ENCODE peak calls at places on chromosomes 7 and 10, in ten cellular contexts. A is uterus, B is heart left ventricle, J is ovary, H is HCT116, D is breast epithelium, R is body of pancreas, M is sigmoid colon, W is IMR-90, U is esophagus squamous epithelium. O is an unnamed sample.

GRCh38 chr7:132030161-132030568 is 473.7 kb upstream of the PODXL start:
- DNase-seq in A (peak; percentile 19), B (peak; percentile 58), J (peak; percentile 69), H (no peak), D (no peak), R (peak; percentile 80), M (no peak), W (no peak), U (no peak), O (peak; percentile 79)

GRCh38 chr10:26627320-26627719 is 70.2 kb upstream of the PDSS1 start:
- DNase-seq in A (no peak), B (no peak), J (no peak), H (peak; percentile 10), D (no peak), R (no peak), M (no peak), W (no peak), U (no peak), O (no peak)

GRCh38 chr7:42238709-42239395 is 1.8 kb upstream of the GLI3 start:
- DNase-seq in A (peak; percentile 70), B (no peak), J (peak; percentile 69), H (no peak), D (no peak), R (no peak), M (peak; percentile 85), W (peak; percentile 84), U (no peak), O (peak; percentile 34)

GRCh38 chr7:150621376-150621775 is 10.8 kb downstream of the GIMAP6 start:
- DNase-seq in A (no peak), B (no peak), J (no peak), H (no peak), D (no peak), R (no peak), M (no peak), W (no peak), U (no peak), O (no peak)

GRCh38 chr7:156993021-156993924 is 17.2 kb downstream of the MNX1 start:
- DNase-seq in A (peak; percentile 45), B (no peak), J (peak; percentile 62), H (no peak), D (no peak), R (peak; percentile 62), M (no peak), W (no peak), U (no peak), O (no peak)

GRCh38 chr10:119526149-119526548 is 16.4 kb downstream of the RGS10 start:
- DNase-seq in A (no peak), B (no peak), J (no peak), H (no peak), D (no peak), R (no peak), M (no peak), W (peak; percentile 21), U (no peak), O (no peak)

GRCh38 chr7:129952164-129952652 is 552 bp downstream of the UBE2H start:
- DNase-seq in A (peak; percentile 41), B (peak; percentile 56), J (peak; percentile 65), H (no peak), D (peak; percentile 46), R (peak; percentile 76), M (peak; percentile 71), W (no peak), U (no peak), O (peak; percentile 72)

GRCh38 chr10:77844713-77845454 is 81.7 kb downstream of the DLG5 start:
- DNase-seq in A (no peak), B (no peak), J (no peak), H (peak; percentile 38), D (peak; percentile 77), R (no peak), M (no peak), W (peak; percentile 83), U (no peak), O (peak; percentile 82)

GRCh38 chr10:13193637-13194036 is 32.3 kb downstream of the MCM10 start:
- DNase-seq in A (no peak), B (no peak), J (no peak), H (no peak), D (no peak), R (no peak), M (no peak), W (no peak), U (no peak), O (no peak)

GRCh38 chr10:50794490-50794889 is 54.8 kb downstream of the ASAH2B start:
- DNase-seq in A (no peak), B (no peak), J (no peak), H (no peak), D (no peak), R (peak; percentile 22), M (no peak), W (no peak), U (no peak), O (no peak)

GRCh38 chr7:30354791-30355190 is 70.4 kb downstream of the ZNRF2 start:
- DNase-seq in A (no peak), B (no peak), J (no peak), H (no peak), D (no peak), R (no peak), M (no peak), W (no peak), U (no peak), O (no peak)
- TF ChIP-seq POLR2A in A (no peak), B (no peak), J (no peak), H (no peak), D (no peak), R (no peak), M (no peak), W (no peak), U (no peak), O (no peak)

DNA sequence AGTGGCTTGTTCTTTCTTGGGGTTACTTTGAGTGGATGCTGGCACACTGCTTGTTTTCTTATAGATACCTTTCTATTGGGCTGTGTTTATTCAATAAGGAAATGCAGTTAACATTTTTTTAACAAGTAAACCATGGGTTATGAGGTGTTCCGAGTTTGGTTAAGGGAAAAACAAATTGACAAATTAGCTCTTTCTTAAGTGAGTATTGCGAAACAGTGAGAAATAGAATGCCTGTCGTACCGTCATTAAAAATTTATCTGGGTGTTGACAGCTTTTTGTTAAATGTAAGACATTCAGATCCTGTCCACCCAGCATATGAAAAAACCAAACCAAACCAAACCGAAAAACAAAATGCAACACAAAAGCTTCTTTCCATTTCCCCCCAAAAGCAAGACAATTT is 6.2 kb downstream of the CUX1 start:
- DNase-seq in A (no peak), B (no peak), J (no peak), H (no peak), D (no peak), R (no peak), M (no peak), W (no peak), U (no peak), O (no peak)
- H3K36me3 ChIP-seq in A (no peaks in the 10 kb centered on the region), B (no peaks in the 10 kb centered on the region), J (no peaks in the 10 kb centered on the region), H (no peaks in the 10 kb centered on the region), D (no peaks in the 10 kb centered on the region), R (no peaks in the 10 kb centered on the region), M (peaks cover 6% of the 10 kb centered on the region), W (no peaks in the 10 kb centered on the region), U (no peaks in the 10 kb centered on the region), O (no peaks in the 10 kb centered on the region)

GRCh38 chr7:117179701-117180100 is 143.2 kb downstream of the WNT2 start:
- DNase-seq in A (no peak), B (no peak), J (no peak), H (no peak), D (no peak), R (no peak), M (no peak), W (no peak), U (no peak), O (no peak)
- TF ChIP-seq CTCF in A (no peak), B (no peak), J (no peak), H (no peak), D (no peak), R (no peak), M (no peak), W (no peak), U (no peak), O (no peak)

GRCh38 chr7:154674191-154674590 is 328.7 kb downstream of the PAXIP1 start:
- DNase-seq in A (no peak), B (no peak), J (no peak), H (no peak), D (no peak), R (no peak), M (no peak), W (no peak), U (no peak), O (no peak)
- TF ChIP-seq POLR2A in A (no peak), B (no peak), J (no peak), H (no peak), D (no peak), R (no peak), M (no peak), W (no peak), U (no peak), O (no peak)